ENCODE peak calls at places on chromosome 21, in nine cellular contexts. One of them, this sample, is unnamed.

GRCh38 chr21:29002442-29003144 is 9.9 kb upstream of the LTN1 start:
- DNase-seq in CD4-positive, alpha-beta T cell: peak
- DNase-seq in WTC11: peak
- DNase-seq in pancreas: peak
- DNase-seq in AG09319: peak
- DNase-seq in PC-9: peak
- DNase-seq in type B pancreatic cell: peak
- DNase-seq in A549: peak
- DNase-seq in astrocyte of the spinal cord: peak
- DNase-seq in this sample: peak

GRCh38 chr21:42583992-42584641 is 69.3 kb upstream of the PDE9A start:
- DNase-seq in CD4-positive, alpha-beta T cell: no peak
- DNase-seq in WTC11: no peak
- DNase-seq in pancreas: no peak
- DNase-seq in AG09319: no peak
- DNase-seq in PC-9: no peak
- DNase-seq in type B pancreatic cell: no peak
- DNase-seq in A549: no peak
- DNase-seq in astrocyte of the spinal cord: no peak
- DNase-seq in this sample: no peak

GRCh38 chr21:41326414-41327080 is 9.9 kb downstream of the FAM3B start:
- DNase-seq in CD4-positive, alpha-beta T cell: no peak
- DNase-seq in WTC11: no peak
- DNase-seq in pancreas: peak
- DNase-seq in AG09319: no peak
- DNase-seq in PC-9: no peak
- DNase-seq in type B pancreatic cell: peak
- DNase-seq in A549: no peak
- DNase-seq in astrocyte of the spinal cord: no peak
- DNase-seq in this sample: no peak

GRCh38 chr21:33915368-33916199 is at the start of gene ATP5PO:
- DNase-seq in CD4-positive, alpha-beta T cell: peak
- DNase-seq in WTC11: peak
- DNase-seq in pancreas: peak
- DNase-seq in AG09319: peak
- DNase-seq in PC-9: peak
- DNase-seq in type B pancreatic cell: peak
- DNase-seq in A549: peak
- DNase-seq in astrocyte of the spinal cord: peak
- DNase-seq in this sample: peak

GRCh38 chr21:33254766-33255165 is 11.4 kb upstream of the IL10RB start:
- DNase-seq in CD4-positive, alpha-beta T cell: no peak
- DNase-seq in WTC11: no peak
- DNase-seq in pancreas: no peak
- DNase-seq in AG09319: no peak
- DNase-seq in PC-9: no peak
- DNase-seq in type B pancreatic cell: no peak
- DNase-seq in A549: no peak
- DNase-seq in astrocyte of the spinal cord: no peak
- DNase-seq in this sample: no peak

GRCh38 chr21:31531967-31532366 is 127.5 kb upstream of the SOD1 start:
- DNase-seq in CD4-positive, alpha-beta T cell: no peak
- DNase-seq in WTC11: no peak
- DNase-seq in pancreas: no peak
- DNase-seq in AG09319: no peak
- DNase-seq in PC-9: no peak
- DNase-seq in type B pancreatic cell: no peak
- DNase-seq in A549: no peak
- DNase-seq in astrocyte of the spinal cord: no peak
- DNase-seq in this sample: no peak

GRCh38 chr21:18164933-18165332 is 79.7 kb upstream of the CHODL start:
- DNase-seq in CD4-positive, alpha-beta T cell: no peak
- DNase-seq in WTC11: no peak
- DNase-seq in pancreas: no peak
- DNase-seq in AG09319: no peak
- DNase-seq in PC-9: no peak
- DNase-seq in type B pancreatic cell: no peak
- DNase-seq in A549: no peak
- DNase-seq in astrocyte of the spinal cord: no peak
- DNase-seq in this sample: no peak

GRCh38 chr21:18443686-18444085 is 40.1 kb upstream of the TMPRSS15 start:
- DNase-seq in CD4-positive, alpha-beta T cell: no peak
- DNase-seq in WTC11: no peak
- DNase-seq in pancreas: no peak
- DNase-seq in AG09319: no peak
- DNase-seq in PC-9: no peak
- DNase-seq in type B pancreatic cell: no peak
- DNase-seq in A549: no peak
- DNase-seq in astrocyte of the spinal cord: no peak
- DNase-seq in this sample: no peak

GRCh38 chr21:42865361-42866160 is 13.8 kb downstream of the WDR4 start:
- DNase-seq in CD4-positive, alpha-beta T cell: no peak
- DNase-seq in WTC11: no peak
- DNase-seq in pancreas: no peak
- DNase-seq in AG09319: no peak
- DNase-seq in PC-9: no peak
- DNase-seq in type B pancreatic cell: no peak
- DNase-seq in A549: no peak
- DNase-seq in astrocyte of the spinal cord: no peak
- DNase-seq in this sample: peak

GRCh38 chr21:43916691-43917514 is 51.9 kb downstream of the AGPAT3 start:
- DNase-seq in CD4-positive, alpha-beta T cell: peak
- DNase-seq in WTC11: no peak
- DNase-seq in pancreas: no peak
- DNase-seq in AG09319: no peak
- DNase-seq in PC-9: no peak
- DNase-seq in type B pancreatic cell: no peak
- DNase-seq in A549: no peak
- DNase-seq in astrocyte of the spinal cord: no peak
- DNase-seq in this sample: no peak

GRCh38 chr21:33035147-33035546 is 9.4 kb downstream of the OLIG2 start:
- DNase-seq in CD4-positive, alpha-beta T cell: no peak
- DNase-seq in WTC11: no peak
- DNase-seq in pancreas: no peak
- DNase-seq in AG09319: no peak
- DNase-seq in PC-9: no peak
- DNase-seq in type B pancreatic cell: no peak
- DNase-seq in A549: no peak
- DNase-seq in astrocyte of the spinal cord: no peak
- DNase-seq in this sample: no peak

GRCh38 chr21:15006594-15007230 is 58.1 kb downstream of the NRIP1 start:
- DNase-seq in CD4-positive, alpha-beta T cell: no peak
- DNase-seq in WTC11: no peak
- DNase-seq in pancreas: no peak
- DNase-seq in AG09319: no peak
- DNase-seq in PC-9: no peak
- DNase-seq in type B pancreatic cell: no peak
- DNase-seq in A549: no peak
- DNase-seq in astrocyte of the spinal cord: no peak
- DNase-seq in this sample: no peak

GRCh38 chr21:35159881-35160280 is 110.8 kb upstream of the RUNX1 start:
- DNase-seq in CD4-positive, alpha-beta T cell: no peak
- DNase-seq in WTC11: no peak
- DNase-seq in pancreas: no peak
- DNase-seq in AG09319: no peak
- DNase-seq in PC-9: no peak
- DNase-seq in type B pancreatic cell: no peak
- DNase-seq in A549: peak
- DNase-seq in astrocyte of the spinal cord: peak
- DNase-seq in this sample: no peak

GRCh38 chr21:46472246-46472645 is 13.6 kb downstream of the DIP2A start:
- DNase-seq in CD4-positive, alpha-beta T cell: no peak
- DNase-seq in WTC11: no peak
- DNase-seq in pancreas: no peak
- DNase-seq in AG09319: no peak
- DNase-seq in PC-9: no peak
- DNase-seq in type B pancreatic cell: no peak
- DNase-seq in A549: no peak
- DNase-seq in astrocyte of the spinal cord: no peak
- DNase-seq in this sample: no peak

GRCh38 chr21:45236481-45236880 is 51.2 kb downstream of the POFUT2 start:
- DNase-seq in CD4-positive, alpha-beta T cell: no peak
- DNase-seq in WTC11: no peak
- DNase-seq in pancreas: no peak
- DNase-seq in AG09319: no peak
- DNase-seq in PC-9: no peak
- DNase-seq in type B pancreatic cell: no peak
- DNase-seq in A549: no peak
- DNase-seq in astrocyte of the spinal cord: no peak
- DNase-seq in this sample: no peak
- TF ChIP-seq CTCF in CD4-positive, alpha-beta T cell: no peak
- TF ChIP-seq CTCF in WTC11: no peak
- TF ChIP-seq CTCF in pancreas: no peak
- TF ChIP-seq CTCF in AG09319: no peak
- TF ChIP-seq CTCF in PC-9: no peak
- TF ChIP-seq CTCF in type B pancreatic cell: no peak
- TF ChIP-seq CTCF in A549: no peak
- TF ChIP-seq CTCF in astrocyte of the spinal cord: no peak
- TF ChIP-seq CTCF in this sample: no peak

GRCh38 chr21:45067462-45068285 is 6.7 kb upstream of the ADARB1 start:
- DNase-seq in CD4-positive, alpha-beta T cell: no peak
- DNase-seq in WTC11: no peak
- DNase-seq in pancreas: no peak
- DNase-seq in AG09319: no peak
- DNase-seq in PC-9: no peak
- DNase-seq in type B pancreatic cell: no peak
- DNase-seq in A549: no peak
- DNase-seq in astrocyte of the spinal cord: no peak
- DNase-seq in this sample: no peak
- TF ChIP-seq CTCF in CD4-positive, alpha-beta T cell: no peak
- TF ChIP-seq CTCF in WTC11: no peak
- TF ChIP-seq CTCF in pancreas: no peak
- TF ChIP-seq CTCF in AG09319: no peak
- TF ChIP-seq CTCF in PC-9: no peak
- TF ChIP-seq CTCF in type B pancreatic cell: no peak
- TF ChIP-seq CTCF in A549: no peak
- TF ChIP-seq CTCF in astrocyte of the spinal cord: no peak
- TF ChIP-seq CTCF in this sample: no peak

GRCh38 chr21:39175665-39176064 is 7.6 kb downstream of the PSMG1 start:
- DNase-seq in CD4-positive, alpha-beta T cell: no peak
- DNase-seq in WTC11: no peak
- DNase-seq in pancreas: no peak
- DNase-seq in AG09319: no peak
- DNase-seq in PC-9: no peak
- DNase-seq in type B pancreatic cell: no peak
- DNase-seq in A549: no peak
- DNase-seq in astrocyte of the spinal cord: no peak
- DNase-seq in this sample: no peak

GRCh38 chr21:39175154-39175553 is 8.1 kb downstream of the PSMG1 start:
- DNase-seq in CD4-positive, alpha-beta T cell: no peak
- DNase-seq in WTC11: no peak
- DNase-seq in pancreas: no peak
- DNase-seq in AG09319: no peak
- DNase-seq in PC-9: no peak
- DNase-seq in type B pancreatic cell: no peak
- DNase-seq in A549: no peak
- DNase-seq in astrocyte of the spinal cord: peak
- DNase-seq in this sample: no peak

GRCh38 chr21:39180429-39181019 is 2.7 kb downstream of the PSMG1 start:
- DNase-seq in CD4-positive, alpha-beta T cell: no peak
- DNase-seq in WTC11: no peak
- DNase-seq in pancreas: no peak
- DNase-seq in AG09319: no peak
- DNase-seq in PC-9: no peak
- DNase-seq in type B pancreatic cell: no peak
- DNase-seq in A549: no peak
- DNase-seq in astrocyte of the spinal cord: no peak
- DNase-seq in this sample: no peak

GRCh38 chr21:39173999-39174398 is 9.3 kb downstream of the PSMG1 start:
- DNase-seq in CD4-positive, alpha-beta T cell: no peak
- DNase-seq in WTC11: no peak
- DNase-seq in pancreas: no peak
- DNase-seq in AG09319: no peak
- DNase-seq in PC-9: no peak
- DNase-seq in type B pancreatic cell: no peak
- DNase-seq in A549: no peak
- DNase-seq in astrocyte of the spinal cord: no peak
- DNase-seq in this sample: no peak

GRCh38 chr21:39176312-39176711 is 6.9 kb downstream of the PSMG1 start:
- DNase-seq in CD4-positive, alpha-beta T cell: no peak
- DNase-seq in WTC11: no peak
- DNase-seq in pancreas: no peak
- DNase-seq in AG09319: no peak
- DNase-seq in PC-9: no peak
- DNase-seq in type B pancreatic cell: no peak
- DNase-seq in A549: no peak
- DNase-seq in astrocyte of the spinal cord: no peak
- DNase-seq in this sample: no peak
- TF ChIP-seq CTCF in CD4-positive, alpha-beta T cell: no peak
- TF ChIP-seq CTCF in WTC11: no peak
- TF ChIP-seq CTCF in pancreas: no peak
- TF ChIP-seq CTCF in AG09319: no peak
- TF ChIP-seq CTCF in PC-9: no peak
- TF ChIP-seq CTCF in type B pancreatic cell: no peak
- TF ChIP-seq CTCF in A549: no peak
- TF ChIP-seq CTCF in astrocyte of the spinal cord: no peak
- TF ChIP-seq CTCF in this sample: no peak

DNA sequence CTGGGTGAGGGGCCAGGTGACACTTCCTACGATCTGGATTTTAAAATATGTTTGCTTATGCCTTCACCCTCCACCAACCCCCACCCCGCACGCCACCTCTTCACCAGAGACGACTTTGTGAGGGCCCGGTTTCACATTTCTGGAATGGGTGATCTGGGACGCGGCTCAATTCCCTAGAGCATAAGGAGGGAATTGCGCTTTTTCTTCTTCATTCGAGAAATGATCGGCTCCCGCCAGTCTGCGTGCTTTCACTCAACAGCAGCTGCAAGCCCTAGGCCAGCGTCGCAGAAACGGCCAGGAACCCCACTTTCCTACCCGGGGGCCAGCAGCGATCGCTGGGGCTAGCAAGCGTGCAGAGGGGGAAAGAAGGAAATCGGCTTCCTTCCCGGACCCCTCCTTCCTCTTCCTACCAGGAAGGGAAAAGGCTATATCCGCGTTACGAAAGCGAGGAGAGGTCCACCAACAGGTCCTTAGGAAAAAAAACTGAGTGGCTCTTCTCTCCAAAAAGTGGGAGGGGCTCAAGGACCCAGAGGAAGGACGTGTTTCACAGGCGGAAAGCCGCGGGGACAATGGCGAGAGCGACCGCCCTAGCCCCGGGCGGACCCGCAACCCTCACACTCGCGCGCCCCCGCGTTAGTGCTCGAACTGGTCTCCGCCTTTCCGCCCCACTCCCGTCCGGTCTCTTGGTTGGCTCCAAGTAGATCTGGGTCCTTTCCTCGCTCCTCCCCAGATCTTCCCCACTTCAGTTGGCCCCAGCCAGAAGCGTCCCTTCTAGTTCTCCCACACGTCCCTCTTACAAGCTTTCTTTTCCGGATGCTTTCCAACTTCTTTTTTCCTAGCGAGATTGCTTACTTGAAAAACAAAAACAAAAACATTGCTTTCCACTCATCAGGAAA is 1.1 kb upstream of the ADAMTS1 start:
- DNase-seq in CD4-positive, alpha-beta T cell: no peak
- DNase-seq in WTC11: peak
- DNase-seq in pancreas: peak
- DNase-seq in AG09319: no peak
- DNase-seq in PC-9: no peak
- DNase-seq in type B pancreatic cell: peak
- DNase-seq in A549: no peak
- DNase-seq in astrocyte of the spinal cord: peak
- DNase-seq in this sample: peak
- TF ChIP-seq CTCF in CD4-positive, alpha-beta T cell: no peak
- TF ChIP-seq CTCF in WTC11: no peak
- TF ChIP-seq CTCF in pancreas: peak
- TF ChIP-seq CTCF in AG09319: peak
- TF ChIP-seq CTCF in PC-9: no peak
- TF ChIP-seq CTCF in type B pancreatic cell: peak
- TF ChIP-seq CTCF in A549: no peak
- TF ChIP-seq CTCF in astrocyte of the spinal cord: peak
- TF ChIP-seq CTCF in this sample: no peak